ENCODE peak calls at places on chromosome 11, in eight cellular contexts. One of them, this sample, is unnamed.

GRCh38 chr11:94067010-94067409 is 45.9 kb downstream of the HEPHL1 start:
- DNase-seq in thyroid gland: no peak
- DNase-seq in aorta: no peak
- DNase-seq in esophagus squamous epithelium: no peak
- DNase-seq in stomach: no peak
- DNase-seq in hepatocyte: no peak
- DNase-seq in uterus: no peak
- DNase-seq in endodermal cell: no peak
- DNase-seq in this sample: no peak

GRCh38 chr11:58999291-58999680 is 60.0 kb downstream of the GLYATL1 start:
- DNase-seq in thyroid gland: no peak
- DNase-seq in aorta: no peak
- DNase-seq in esophagus squamous epithelium: no peak
- DNase-seq in stomach: no peak
- DNase-seq in hepatocyte: peak; percentile 18
- DNase-seq in uterus: no peak
- DNase-seq in endodermal cell: no peak
- DNase-seq in this sample: no peak

GRCh38 chr11:121563900-121564822 is 111.4 kb upstream of the SORL1-AS1 start:
- DNase-seq in thyroid gland: peak; percentile 32
- DNase-seq in aorta: no peak
- DNase-seq in esophagus squamous epithelium: no peak
- DNase-seq in stomach: no peak
- DNase-seq in hepatocyte: no peak
- DNase-seq in uterus: no peak
- DNase-seq in endodermal cell: no peak
- DNase-seq in this sample: no peak

GRCh38 chr11:75450826-75451783 is 18.1 kb upstream of the KLHL35 start:
- DNase-seq in thyroid gland: no peak
- DNase-seq in aorta: no peak
- DNase-seq in esophagus squamous epithelium: no peak
- DNase-seq in stomach: no peak
- DNase-seq in hepatocyte: no peak
- DNase-seq in uterus: no peak
- DNase-seq in endodermal cell: peak; percentile 92
- DNase-seq in this sample: no peak

GRCh38 chr11:18491924-18492323 is 34.8 kb downstream of the TSG101 start:
- DNase-seq in thyroid gland: no peak
- DNase-seq in aorta: no peak
- DNase-seq in esophagus squamous epithelium: no peak
- DNase-seq in stomach: no peak
- DNase-seq in hepatocyte: no peak
- DNase-seq in uterus: no peak
- DNase-seq in endodermal cell: no peak
- DNase-seq in this sample: no peak

GRCh38 chr11:126024143-126024542 is 38.5 kb downstream of the CDON start:
- DNase-seq in thyroid gland: no peak
- DNase-seq in aorta: no peak
- DNase-seq in esophagus squamous epithelium: no peak
- DNase-seq in stomach: no peak
- DNase-seq in hepatocyte: peak; percentile 9
- DNase-seq in uterus: no peak
- DNase-seq in endodermal cell: no peak
- DNase-seq in this sample: no peak

GRCh38 chr11:117595440-117595839 is 201.6 kb downstream of the DSCAML1 start:
- DNase-seq in thyroid gland: no peak
- DNase-seq in aorta: no peak
- DNase-seq in esophagus squamous epithelium: no peak
- DNase-seq in stomach: no peak
- DNase-seq in hepatocyte: no peak
- DNase-seq in uterus: no peak
- DNase-seq in endodermal cell: no peak
- DNase-seq in this sample: no peak

GRCh38 chr11:87596176-87596575 is 558.4 kb downstream of the TMEM135 start:
- DNase-seq in thyroid gland: no peak
- DNase-seq in aorta: no peak
- DNase-seq in esophagus squamous epithelium: no peak
- DNase-seq in stomach: no peak
- DNase-seq in hepatocyte: no peak
- DNase-seq in uterus: no peak
- DNase-seq in endodermal cell: no peak
- DNase-seq in this sample: no peak

GRCh38 chr11:130180491-130180890 is 20.9 kb downstream of the ST14 start:
- DNase-seq in thyroid gland: peak; percentile 47
- DNase-seq in aorta: peak; percentile 54
- DNase-seq in esophagus squamous epithelium: no peak
- DNase-seq in stomach: no peak
- DNase-seq in hepatocyte: peak; percentile 70
- DNase-seq in uterus: no peak
- DNase-seq in endodermal cell: no peak
- DNase-seq in this sample: peak; percentile 68

GRCh38 chr11:62854825-62855570 is 15.6 kb upstream of the WDR74 start:
- DNase-seq in thyroid gland: no peak
- DNase-seq in aorta: no peak
- DNase-seq in esophagus squamous epithelium: no peak
- DNase-seq in stomach: no peak
- DNase-seq in hepatocyte: no peak
- DNase-seq in uterus: no peak
- DNase-seq in endodermal cell: no peak
- DNase-seq in this sample: no peak

GRCh38 chr11:62854013-62854824 is 14.8 kb upstream of the WDR74 start:
- DNase-seq in thyroid gland: no peak
- DNase-seq in aorta: no peak
- DNase-seq in esophagus squamous epithelium: no peak
- DNase-seq in stomach: no peak
- DNase-seq in hepatocyte: no peak
- DNase-seq in uterus: no peak
- DNase-seq in endodermal cell: no peak
- DNase-seq in this sample: no peak

GRCh38 chr11:62851807-62852522 is 12.6 kb upstream of the WDR74 start:
- DNase-seq in thyroid gland: no peak
- DNase-seq in aorta: no peak
- DNase-seq in esophagus squamous epithelium: no peak
- DNase-seq in stomach: no peak
- DNase-seq in hepatocyte: no peak
- DNase-seq in uterus: no peak
- DNase-seq in endodermal cell: no peak
- DNase-seq in this sample: no peak

GRCh38 chr11:62852523-62853188 is 13.3 kb upstream of the WDR74 start:
- DNase-seq in thyroid gland: no peak
- DNase-seq in aorta: no peak
- DNase-seq in esophagus squamous epithelium: no peak
- DNase-seq in stomach: no peak
- DNase-seq in hepatocyte: no peak
- DNase-seq in uterus: no peak
- DNase-seq in endodermal cell: no peak
- DNase-seq in this sample: no peak

GRCh38 chr11:62853279-62853965 is 14.0 kb upstream of the WDR74 start:
- DNase-seq in thyroid gland: no peak
- DNase-seq in aorta: no peak
- DNase-seq in esophagus squamous epithelium: no peak
- DNase-seq in stomach: no peak
- DNase-seq in hepatocyte: no peak
- DNase-seq in uterus: no peak
- DNase-seq in endodermal cell: no peak
- DNase-seq in this sample: no peak
- H3K4me1 ChIP-seq in thyroid gland: peaks cover 20% of the 10 kb centered on the region
- H3K4me1 ChIP-seq in aorta: no peaks in the 10 kb centered on the region
- H3K4me1 ChIP-seq in esophagus squamous epithelium: peaks cover 28% of the 10 kb centered on the region
- H3K4me1 ChIP-seq in stomach: peaks cover 34% of the 10 kb centered on the region
- H3K4me1 ChIP-seq in hepatocyte: peaks cover 33% of the 10 kb centered on the region
- H3K4me1 ChIP-seq in uterus: peaks cover 20% of the 10 kb centered on the region
- H3K4me1 ChIP-seq in endodermal cell: peaks cover 5% of the 10 kb centered on the region
- H3K4me1 ChIP-seq in this sample: no peaks in the 10 kb centered on the region

DNA sequence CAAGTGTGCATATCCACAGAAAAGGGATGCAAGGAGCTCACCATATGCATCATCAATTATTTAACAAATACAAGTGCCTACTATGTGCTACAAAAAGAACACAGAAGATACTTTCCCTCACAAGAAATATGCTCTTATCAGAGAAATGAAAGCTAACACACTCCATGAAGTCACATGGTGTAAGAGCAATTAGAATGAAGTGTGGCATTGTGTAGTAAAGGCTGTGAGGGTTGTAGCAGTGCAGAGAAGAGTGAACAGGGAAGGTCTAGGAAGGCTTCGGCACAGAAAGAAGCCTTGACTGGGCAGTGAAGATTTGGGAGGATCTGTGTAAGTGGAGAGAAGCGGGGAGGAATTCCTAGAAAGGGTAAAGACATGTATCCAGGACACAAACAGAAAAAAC is 22.5 kb downstream of the PPP2R1B start:
- DNase-seq in thyroid gland: no peak
- DNase-seq in aorta: no peak
- DNase-seq in esophagus squamous epithelium: no peak
- DNase-seq in stomach: no peak
- DNase-seq in hepatocyte: no peak
- DNase-seq in uterus: no peak
- DNase-seq in endodermal cell: no peak
- DNase-seq in this sample: no peak
- H3K4me1 ChIP-seq in thyroid gland: peaks cover 19% of the 10 kb centered on the region
- H3K4me1 ChIP-seq in aorta: peaks cover 4% of the 10 kb centered on the region
- H3K4me1 ChIP-seq in esophagus squamous epithelium: peaks cover 4% of the 10 kb centered on the region
- H3K4me1 ChIP-seq in stomach: peaks cover 5% of the 10 kb centered on the region
- H3K4me1 ChIP-seq in hepatocyte: no peaks in the 10 kb centered on the region
- H3K4me1 ChIP-seq in uterus: no peaks in the 10 kb centered on the region
- H3K4me1 ChIP-seq in endodermal cell: peaks cover 14% of the 10 kb centered on the region
- H3K4me1 ChIP-seq in this sample: peaks cover 8% of the 10 kb centered on the region

GRCh38 chr11:8809185-8809584 is 101.8 kb upstream of the AKIP1 start:
- DNase-seq in thyroid gland: no peak
- DNase-seq in aorta: no peak
- DNase-seq in esophagus squamous epithelium: no peak
- DNase-seq in stomach: no peak
- DNase-seq in hepatocyte: no peak
- DNase-seq in uterus: no peak
- DNase-seq in endodermal cell: no peak
- DNase-seq in this sample: no peak

GRCh38 chr11:8809605-8810272 is 101.2 kb upstream of the AKIP1 start:
- DNase-seq in thyroid gland: no peak
- DNase-seq in aorta: no peak
- DNase-seq in esophagus squamous epithelium: no peak
- DNase-seq in stomach: no peak
- DNase-seq in hepatocyte: no peak
- DNase-seq in uterus: no peak
- DNase-seq in endodermal cell: peak; percentile 45
- DNase-seq in this sample: no peak

GRCh38 chr11:8811571-8811970 is 99.4 kb upstream of the AKIP1 start:
- DNase-seq in thyroid gland: no peak
- DNase-seq in aorta: no peak
- DNase-seq in esophagus squamous epithelium: no peak
- DNase-seq in stomach: no peak
- DNase-seq in hepatocyte: no peak
- DNase-seq in uterus: no peak
- DNase-seq in endodermal cell: no peak
- DNase-seq in this sample: no peak

GRCh38 chr11:8812438-8812837 is 98.6 kb upstream of the AKIP1 start:
- DNase-seq in thyroid gland: peak; percentile 33
- DNase-seq in aorta: peak; percentile 78
- DNase-seq in esophagus squamous epithelium: no peak
- DNase-seq in stomach: peak; percentile 90
- DNase-seq in hepatocyte: no peak
- DNase-seq in uterus: peak; percentile 64
- DNase-seq in endodermal cell: peak; percentile 48
- DNase-seq in this sample: no peak

GRCh38 chr11:8810331-8811301 is 100.4 kb upstream of the AKIP1 start:
- DNase-seq in thyroid gland: peak; percentile 88
- DNase-seq in aorta: peak; percentile 86
- DNase-seq in esophagus squamous epithelium: no peak
- DNase-seq in stomach: peak; percentile 84
- DNase-seq in hepatocyte: peak; percentile 91
- DNase-seq in uterus: peak; percentile 90
- DNase-seq in endodermal cell: peak; percentile 92
- DNase-seq in this sample: peak; percentile 72
- H3K4me1 ChIP-seq in thyroid gland: peaks cover 79% of the 10 kb centered on the region
- H3K4me1 ChIP-seq in aorta: no peaks in the 10 kb centered on the region
- H3K4me1 ChIP-seq in esophagus squamous epithelium: peaks cover 62% of the 10 kb centered on the region
- H3K4me1 ChIP-seq in stomach: peaks cover 58% of the 10 kb centered on the region
- H3K4me1 ChIP-seq in hepatocyte: peaks cover 44% of the 10 kb centered on the region
- H3K4me1 ChIP-seq in uterus: peaks cover 11% of the 10 kb centered on the region
- H3K4me1 ChIP-seq in endodermal cell: peaks cover 47% of the 10 kb centered on the region
- H3K4me1 ChIP-seq in this sample: peaks cover 43% of the 10 kb centered on the region

GRCh38 chr11:9664276-9665171 is 647 bp downstream of the SWAP70 start:
- DNase-seq in thyroid gland: peak; percentile 71
- DNase-seq in aorta: peak; percentile 66
- DNase-seq in esophagus squamous epithelium: no peak
- DNase-seq in stomach: peak; percentile 48
- DNase-seq in hepatocyte: peak; percentile 11
- DNase-seq in uterus: peak; percentile 47
- DNase-seq in endodermal cell: no peak
- DNase-seq in this sample: peak; percentile 18

GRCh38 chr11:9669954-9670353 is 6.1 kb downstream of the SWAP70 start:
- DNase-seq in thyroid gland: no peak
- DNase-seq in aorta: no peak
- DNase-seq in esophagus squamous epithelium: no peak
- DNase-seq in stomach: no peak
- DNase-seq in hepatocyte: no peak
- DNase-seq in uterus: no peak
- DNase-seq in endodermal cell: peak; percentile 27
- DNase-seq in this sample: no peak

GRCh38 chr11:9662273-9662672 is 1.6 kb upstream of the SWAP70 start:
- DNase-seq in thyroid gland: no peak
- DNase-seq in aorta: peak; percentile 68
- DNase-seq in esophagus squamous epithelium: no peak
- DNase-seq in stomach: no peak
- DNase-seq in hepatocyte: no peak
- DNase-seq in uterus: no peak
- DNase-seq in endodermal cell: peak; percentile 11
- DNase-seq in this sample: no peak

GRCh38 chr11:9663699-9664275 is at the start of gene SWAP70:
- DNase-seq in thyroid gland: peak; percentile 91
- DNase-seq in aorta: peak; percentile 95
- DNase-seq in esophagus squamous epithelium: peak; percentile 67
- DNase-seq in stomach: peak; percentile 90
- DNase-seq in hepatocyte: peak; percentile 93
- DNase-seq in uterus: peak; percentile 94
- DNase-seq in endodermal cell: peak; percentile 99
- DNase-seq in this sample: peak; percentile 67

GRCh38 chr11:9665749-9666148 is 1.9 kb downstream of the SWAP70 start:
- DNase-seq in thyroid gland: no peak
- DNase-seq in aorta: no peak
- DNase-seq in esophagus squamous epithelium: no peak
- DNase-seq in stomach: no peak
- DNase-seq in hepatocyte: no peak
- DNase-seq in uterus: no peak
- DNase-seq in endodermal cell: no peak
- DNase-seq in this sample: no peak
- H3K4me1 ChIP-seq in thyroid gland: peaks cover 5% of the 10 kb centered on the region
- H3K4me1 ChIP-seq in aorta: no peaks in the 10 kb centered on the region
- H3K4me1 ChIP-seq in esophagus squamous epithelium: peaks cover 5% of the 10 kb centered on the region
- H3K4me1 ChIP-seq in stomach: no peaks in the 10 kb centered on the region
- H3K4me1 ChIP-seq in hepatocyte: no peaks in the 10 kb centered on the region
- H3K4me1 ChIP-seq in uterus: no peaks in the 10 kb centered on the region
- H3K4me1 ChIP-seq in endodermal cell: no peaks in the 10 kb centered on the region
- H3K4me1 ChIP-seq in this sample: no peaks in the 10 kb centered on the region

DNA sequence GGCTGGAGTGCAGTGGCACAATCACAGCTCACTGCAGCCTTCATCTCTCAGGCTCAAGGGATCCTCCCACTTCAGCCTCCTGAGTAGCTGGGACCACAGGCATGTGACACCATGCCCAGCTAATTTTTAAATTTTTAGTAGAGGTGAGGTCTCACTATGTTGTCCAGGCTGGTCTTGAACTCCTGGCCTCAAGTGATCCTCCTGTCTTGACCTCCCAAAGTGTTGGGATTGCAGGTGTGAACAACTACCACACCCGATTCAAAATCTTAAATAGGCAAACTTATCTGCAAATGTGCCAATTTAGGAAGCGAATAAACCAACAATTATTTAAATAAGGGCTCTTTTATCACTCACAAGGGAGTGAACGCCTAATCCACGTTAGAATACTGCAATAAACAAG is 3.2 kb upstream of the WEE1 start:
- DNase-seq in thyroid gland: peak; percentile 27
- DNase-seq in aorta: no peak
- DNase-seq in esophagus squamous epithelium: no peak
- DNase-seq in stomach: no peak
- DNase-seq in hepatocyte: no peak
- DNase-seq in uterus: no peak
- DNase-seq in endodermal cell: no peak
- DNase-seq in this sample: no peak
- H3K4me1 ChIP-seq in thyroid gland: peaks cover 57% of the 10 kb centered on the region
- H3K4me1 ChIP-seq in aorta: no peaks in the 10 kb centered on the region
- H3K4me1 ChIP-seq in esophagus squamous epithelium: peaks cover 54% of the 10 kb centered on the region
- H3K4me1 ChIP-seq in stomach: peaks cover 37% of the 10 kb centered on the region
- H3K4me1 ChIP-seq in hepatocyte: peaks cover 41% of the 10 kb centered on the region
- H3K4me1 ChIP-seq in uterus: peaks cover 4% of the 10 kb centered on the region
- H3K4me1 ChIP-seq in endodermal cell: peaks cover 11% of the 10 kb centered on the region
- H3K4me1 ChIP-seq in this sample: peaks cover 35% of the 10 kb centered on the region

This sample was measured in foreskin keratinocyte.